ENCODE peak calls at places on chromosomes 4 and X, in five cellular contexts. U, E, V, W and S are unnamed samples.

GRCh38 chrX:140733766-140734342 is 24.3 kb downstream of the LINC00632 start:
- DNase-seq in E (peak; percentile 45), V (no peak), W (no peak), U (peak; percentile 42), S (peak; percentile 66)

GRCh38 chr4:181524455-181524854 is 718.7 kb upstream of the TENM3 start:
- DNase-seq in W (no peak), E (no peak), U (no peak), V (no peak), S (no peak)

GRCh38 chrX:104445591-104445990 is 120.4 kb upstream of the IL1RAPL2 start:
- DNase-seq in W (no peak), E (no peak), U (peak; percentile 5), V (no peak), S (no peak)

GRCh38 chr4:85084371-85085170 is 118.1 kb upstream of the WDFY3 start:
- DNase-seq in W (no peak), V (no peak), U (peak; percentile 80), E (peak; percentile 75), S (peak; percentile 88)

GRCh38 chr4:29307256-29307655 is 1412.9 kb upstream of the PCDH7 start:
- DNase-seq in V (no peak), U (no peak), W (no peak), E (no peak), S (no peak)

GRCh38 chrX:39736219-39737211 is 361.2 kb downstream of the BCOR start:
- DNase-seq in U (peak; percentile 59), W (no peak), E (peak; percentile 53), V (peak; percentile 92), S (peak; percentile 94)

GRCh38 chrX:124256209-124256608 is 76.3 kb upstream of the TEX13D start:
- DNase-seq in V (no peak), W (no peak), U (peak; percentile 14), E (no peak), S (no peak)

GRCh38 chr4:80192937-80193336 is 4.4 kb upstream of the PRDM8 start:
- DNase-seq in E (peak; percentile 40), V (no peak), U (peak; percentile 83), W (no peak), S (no peak)

GRCh38 chr4:106365613-106366012 is 3.0 kb downstream of the GIMD1 start:
- DNase-seq in V (no peak), E (peak; percentile 94), U (peak; percentile 84), W (no peak), S (peak; percentile 85)

GRCh38 chrX:78024349-78025108 is 55.1 kb upstream of the PGAM4 start:
- DNase-seq in V (peak; percentile 71), U (peak; percentile 2), E (peak; percentile 22), W (no peak), S (peak; percentile 56)

GRCh38 chrX:136920001-136920400 is 39.5 kb upstream of the RBMX start:
- DNase-seq in W (no peak), V (no peak), E (no peak), U (no peak), S (peak; percentile 35)

GRCh38 chr4:158036998-158037397 is 135.8 kb downstream of the GASK1B start:
- DNase-seq in W (no peak), E (no peak), U (no peak), V (no peak), S (no peak)

GRCh38 chr4:2837904-2838496 is 5.6 kb upstream of the ADD1 start:
- DNase-seq in V (peak; percentile 37), U (peak; percentile 78), W (no peak), E (no peak), S (peak; percentile 69)

GRCh38 chr4:107931775-107932321 is 499 bp downstream of the CYP2U1 start:
- DNase-seq in E (no peak), W (peak; percentile 1), V (no peak), U (no peak), S (no peak)

GRCh38 chrX:137550561-137551305 is 15.2 kb upstream of the ZIC3 start:
- DNase-seq in V (no peak), U (no peak), W (no peak), E (no peak), S (no peak)

GRCh38 chrX:124217289-124218251 is 114.9 kb upstream of the TEX13D start:
- DNase-seq in E (peak; percentile 53), W (no peak), V (no peak), U (no peak), S (peak; percentile 0)

GRCh38 chr4:182895791-182896292 is 21.3 kb downstream of the DCTD start:
- DNase-seq in E (no peak), U (no peak), W (no peak), V (peak; percentile 69), S (no peak)

GRCh38 chr4:37812713-37813112 is 13.8 kb upstream of the PGM2 start:
- DNase-seq in V (no peak), W (no peak), E (peak; percentile 25), U (peak; percentile 46), S (peak; percentile 64)

GRCh38 chrX:11269006-11269405 is 24.2 kb upstream of the AMELX start:
- DNase-seq in U (no peak), W (no peak), V (no peak), E (no peak), S (no peak)

GRCh38 chr4:140861359-140862181 is 105.4 kb upstream of the TBC1D9 start:
- DNase-seq in U (peak; percentile 84), E (peak; percentile 76), W (no peak), V (peak; percentile 66), S (peak; percentile 91)
- TF ChIP-seq CTCF in U (peak; percentile 68), E (peak; percentile 67), W (peak; percentile 76), V (peak; percentile 62), S (peak; percentile 64)

DNA sequence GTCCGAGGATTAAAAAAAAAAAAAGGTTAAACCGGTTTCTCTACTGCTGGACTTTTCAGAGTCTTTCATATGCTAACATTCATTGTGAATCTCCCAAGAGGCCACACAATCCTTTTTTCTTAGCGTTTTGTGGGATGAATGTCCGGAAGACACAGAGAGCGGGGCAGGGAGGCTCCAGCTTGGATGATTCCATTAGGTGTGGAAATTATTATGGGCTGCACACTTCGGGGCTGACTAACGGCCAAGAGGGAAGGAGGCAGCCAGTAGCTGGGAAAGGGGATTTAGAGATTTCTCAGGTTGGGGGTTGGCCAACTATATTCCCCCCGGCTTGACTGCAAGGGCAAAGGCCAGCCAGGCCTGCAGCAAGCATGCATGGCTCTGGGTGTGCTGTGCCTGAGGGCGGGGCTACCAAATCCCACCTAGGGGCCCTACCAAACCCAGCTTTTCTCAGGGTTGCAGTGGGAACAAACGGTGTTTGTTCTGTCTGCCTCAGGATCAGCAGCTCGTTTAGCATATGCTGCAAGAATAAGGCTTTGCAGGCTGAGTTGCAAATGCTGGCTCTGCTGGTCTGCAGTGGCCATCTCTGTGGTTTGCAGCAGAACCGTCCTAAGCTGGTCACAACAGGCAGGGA is 28.6 kb downstream of the NYX start:
- DNase-seq in E (no peak), W (no peak), U (peak; percentile 7), V (no peak), S (no peak)
- H3K4me3 ChIP-seq in E (no peak overlapping the region), W (no peak overlapping the region), U (no peak overlapping the region), V (no peak overlapping the region), S (no peak overlapping the region)

GRCh38 chr4:42401171-42401570 is 3.9 kb downstream of the SHISA3 start:
- DNase-seq in V (no peak), U (no peak), E (peak; percentile 29), W (no peak), S (no peak)
- TF ChIP-seq CTCF in V (no peak), U (no peak), E (peak; percentile 53), W (no peak), S (peak; percentile 14)

DNA sequence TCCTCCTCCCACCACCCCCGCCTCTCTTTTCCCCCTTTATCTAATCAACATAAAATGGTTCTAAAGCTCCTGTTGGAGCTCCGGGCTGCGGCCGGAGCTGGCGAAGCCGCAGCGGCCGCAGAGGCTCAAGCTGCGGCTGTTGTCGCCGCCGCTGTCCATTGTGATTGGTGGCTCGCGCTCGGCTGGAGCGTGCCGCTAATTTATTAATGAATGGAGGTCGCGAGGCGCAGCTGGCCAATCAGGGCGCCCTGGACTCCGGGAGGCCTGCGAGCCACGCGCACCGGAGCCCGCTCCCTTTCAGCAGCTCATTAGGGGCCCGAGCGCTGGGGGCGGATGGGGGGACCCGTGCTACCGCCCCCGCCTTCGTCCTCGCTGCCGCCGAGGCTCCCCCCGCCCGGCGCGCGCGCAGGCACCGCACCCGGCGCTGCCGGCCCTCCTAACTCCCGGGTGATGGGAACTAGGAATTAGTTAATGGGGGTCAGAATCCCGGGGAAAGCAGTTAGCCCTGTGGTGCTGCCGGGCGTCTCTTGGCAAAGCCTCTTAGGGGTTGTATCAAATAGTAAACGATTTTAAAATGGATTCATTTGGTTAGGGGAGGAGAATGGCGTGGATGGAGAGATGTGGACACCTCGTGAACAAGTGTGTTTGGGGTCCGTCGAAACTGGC is 554 bp upstream of the NEUROG2 start:
- DNase-seq in W (no peak), V (no peak), E (no peak), U (no peak), S (no peak)
- H3K4me3 ChIP-seq in W (no peak overlapping the region), V (peak overlapping the region; percentile 68), E (no peak overlapping the region), U (peak overlapping the region; percentile 18), S (no peak overlapping the region)

GRCh38 chr4:177546745-177547144 is 104.5 kb upstream of the AGA start:
- DNase-seq in V (no peak), E (peak; percentile 47), U (no peak), W (no peak), S (peak; percentile 12)
- TF ChIP-seq CTCF in V (no peak), E (peak; percentile 15), U (no peak), W (peak; percentile 10), S (no peak)

DNA sequence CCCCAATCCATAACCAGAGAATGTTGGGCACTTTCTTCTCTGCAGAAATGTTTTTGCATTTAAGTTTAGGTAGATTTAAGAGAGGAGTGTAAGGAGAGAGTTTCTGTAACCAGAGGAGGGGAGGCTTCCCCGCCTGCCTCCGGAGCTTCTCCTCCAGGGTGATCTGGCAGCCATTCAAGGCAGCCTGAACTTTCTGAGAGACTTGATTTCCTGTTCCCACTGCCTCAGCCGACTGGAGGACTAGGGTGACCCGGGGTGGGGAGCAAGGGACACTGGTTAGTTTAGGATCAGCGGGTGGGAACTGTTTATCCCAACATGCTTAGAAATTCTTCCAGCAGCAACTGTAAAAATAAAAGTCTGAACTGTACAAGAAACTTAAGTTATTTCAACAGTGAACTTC is 15.1 kb downstream of the FAM9C start:
- DNase-seq in V (peak; percentile 71), E (peak; percentile 32), U (peak; percentile 53), W (no peak), S (peak; percentile 62)
- H3K4me3 ChIP-seq in V (no peak overlapping the region), E (no peak overlapping the region), U (no peak overlapping the region), W (no peak overlapping the region), S (no peak overlapping the region)